ENCODE peak calls at places on chromosomes 13 and 19, in ten cellular contexts. Z is A549; G is adipocyte; F is coronary artery; U is iris pigment epithelial cell; P is CD8-positive, alpha-beta T cell; S is AG20443; L is GM04504; D is amniotic stem cell; J is activated CD4-positive, alpha-beta T cell treated with anti-CD3 and anti-CD28 coated beads, Interleukin-2, amount 50 U/mL, for 24 hours. Q is an unnamed sample.

GRCh38 chr19:29687244-29687896 is 22.1 kb downstream of the PLEKHF1 start:
- DNase-seq in Z (peak), G (peak), F (no peak), U (peak), P (no peak), S (peak), L (peak), D (peak), J (peak), Q (no peak)

GRCh38 chr13:43229506-43229905 is 206.1 kb downstream of the DNAJC15 start:
- DNase-seq in Z (peak), G (no peak), F (no peak), U (peak), P (no peak), S (peak), L (peak), D (no peak), J (no peak), Q (no peak)

GRCh38 chr19:51702754-51703654 is 9.9 kb downstream of the SPACA6 start:
- DNase-seq in Z (no peak), G (no peak), F (no peak), U (no peak), P (no peak), S (no peak), L (no peak), D (no peak), J (no peak), Q (no peak)

GRCh38 chr19:44753932-44754742 is 5.6 kb downstream of the BCL3 start:
- DNase-seq in Z (peak), G (peak), F (peak), U (peak), P (peak), S (peak), L (peak), D (no peak), J (peak), Q (no peak)

GRCh38 chr19:18342090-18342632 is 1.8 kb downstream of the PGPEP1 start:
- DNase-seq in Z (no peak), G (no peak), F (no peak), U (no peak), P (no peak), S (peak), L (no peak), D (no peak), J (no peak), Q (no peak)

GRCh38 chr13:45851171-45851889 is at the start of gene SIAH3:
- DNase-seq in Z (peak), G (peak), F (no peak), U (peak), P (peak), S (peak), L (no peak), D (no peak), J (peak), Q (no peak)

GRCh38 chr19:11018179-11018578 is 57.3 kb downstream of the SMARCA4 start:
- DNase-seq in Z (no peak), G (no peak), F (no peak), U (no peak), P (no peak), S (no peak), L (no peak), D (no peak), J (no peak), Q (peak)

GRCh38 chr13:92658293-92658692 is 568.3 kb upstream of the GPC6 start:
- DNase-seq in Z (no peak), G (no peak), F (no peak), U (no peak), P (no peak), S (no peak), L (no peak), D (no peak), J (no peak), Q (no peak)

GRCh38 chr13:94656766-94657165 is 55.1 kb downstream of the GPR180 start:
- DNase-seq in Z (peak), G (peak), F (no peak), U (peak), P (no peak), S (peak), L (peak), D (peak), J (no peak), Q (peak)

GRCh38 chr19:47719047-47719885 is 6.0 kb downstream of the EHD2 start:
- DNase-seq in Z (peak), G (peak), F (peak), U (peak), P (no peak), S (peak), L (peak), D (peak), J (no peak), Q (peak)

GRCh38 chr13:108269601-108270328 is at the start of gene TNFSF13B:
- DNase-seq in Z (peak), G (peak), F (peak), U (peak), P (peak), S (peak), L (peak), D (peak), J (peak), Q (no peak)

GRCh38 chr13:106533940-106534843 is 1.3 kb downstream of the EFNB2 start:
- DNase-seq in Z (no peak), G (peak), F (peak), U (peak), P (peak), S (peak), L (no peak), D (peak), J (no peak), Q (no peak)

GRCh38 chr13:26985285-26985878 is 186.2 kb downstream of the USP12 start:
- DNase-seq in Z (peak), G (peak), F (no peak), U (peak), P (peak), S (peak), L (peak), D (peak), J (peak), Q (peak)

GRCh38 chr19:54431255-54431838 is 16.1 kb downstream of the TTYH1 start:
- DNase-seq in Z (peak), G (no peak), F (no peak), U (peak), P (no peak), S (no peak), L (no peak), D (no peak), J (no peak), Q (peak)

GRCh38 chr13:39603424-39603947 is 493 bp upstream of the LHFPL6 start:
- DNase-seq in Z (peak), G (no peak), F (no peak), U (peak), P (no peak), S (peak), L (no peak), D (no peak), J (peak), Q (no peak)

GRCh38 chr13:29524641-29525040 is 70.8 kb downstream of the SLC7A1 start:
- DNase-seq in Z (no peak), G (no peak), F (no peak), U (no peak), P (no peak), S (no peak), L (no peak), D (no peak), J (no peak), Q (no peak)

GRCh38 chr13:73657821-73658540 is 476.2 kb downstream of the KLF12 start:
- DNase-seq in Z (no peak), G (peak), F (no peak), U (peak), P (no peak), S (peak), L (no peak), D (no peak), J (no peak), Q (no peak)

GRCh38 chr19:20359933-20360720 is 193.1 kb downstream of the ZNF486 start:
- DNase-seq in Z (no peak), G (no peak), F (no peak), U (no peak), P (no peak), S (no peak), L (no peak), D (no peak), J (no peak), Q (no peak)

GRCh38 chr13:80313668-80314278 is 27.2 kb downstream of the SPRY2 start:
- DNase-seq in Z (peak), G (no peak), F (no peak), U (no peak), P (no peak), S (no peak), L (no peak), D (no peak), J (no peak), Q (no peak)

GRCh38 chr13:42277618-42278276 is 5.8 kb downstream of the AKAP11 start:
- DNase-seq in Z (no peak), G (no peak), F (no peak), U (peak), P (no peak), S (no peak), L (no peak), D (no peak), J (no peak), Q (no peak)

GRCh38 chr13:107473255-107473654 is 742.1 kb downstream of the LIG4 start:
- DNase-seq in Z (no peak), G (no peak), F (no peak), U (no peak), P (no peak), S (no peak), L (no peak), D (no peak), J (no peak), Q (no peak)

GRCh38 chr19:14563989-14564650 is 7.7 kb downstream of the NDUFB7 start:
- DNase-seq in Z (peak), G (no peak), F (no peak), U (peak), P (peak), S (peak), L (no peak), D (no peak), J (peak), Q (no peak)

GRCh38 chr19:7888145-7888825 is at the start of gene LRRC8E:
- DNase-seq in Z (peak), G (peak), F (no peak), U (peak), P (peak), S (peak), L (peak), D (peak), J (no peak), Q (no peak)

GRCh38 chr19:19405919-19406877 is 723 bp downstream of the GATAD2A start:
- DNase-seq in Z (peak), G (peak), F (peak), U (peak), P (peak), S (peak), L (peak), D (no peak), J (no peak), Q (no peak)

GRCh38 chr19:46984077-46985010 is 35.3 kb upstream of the NPAS1 start:
- DNase-seq in Z (peak), G (peak), F (no peak), U (peak), P (no peak), S (peak), L (peak), D (no peak), J (no peak), Q (peak)

GRCh38 chr19:38209671-38210457 is 14.2 kb downstream of the DPF1 start:
- DNase-seq in Z (no peak), G (peak), F (no peak), U (peak), P (no peak), S (peak), L (no peak), D (no peak), J (no peak), Q (no peak)

GRCh38 chr19:1882089-1882785 is 3.1 kb downstream of the ABHD17A start:
- DNase-seq in Z (no peak), G (no peak), F (no peak), U (no peak), P (peak), S (no peak), L (no peak), D (no peak), J (no peak), Q (no peak)

GRCh38 chr13:26449063-26449848 is 108.2 kb upstream of the WASF3 start:
- DNase-seq in Z (no peak), G (no peak), F (no peak), U (no peak), P (no peak), S (no peak), L (no peak), D (no peak), J (no peak), Q (no peak)

GRCh38 chr13:61084983-61085382 is 330.7 kb downstream of the PCDH20 start:
- DNase-seq in Z (no peak), G (peak), F (no peak), U (peak), P (no peak), S (no peak), L (no peak), D (peak), J (no peak), Q (no peak)

GRCh38 chr19:45468159-45468651 is 409 bp downstream of the FOSB start:
- DNase-seq in Z (no peak), G (no peak), F (peak), U (peak), P (peak), S (peak), L (no peak), D (no peak), J (no peak), Q (no peak)

GRCh38 chr19:54151362-54152035 is 8.0 kb downstream of the LENG1 start:
- DNase-seq in Z (no peak), G (no peak), F (no peak), U (no peak), P (no peak), S (no peak), L (no peak), D (no peak), J (no peak), Q (no peak)

GRCh38 chr19:27694361-27695055 is 1518.4 kb downstream of the UQCRFS1 start:
- DNase-seq in Z (no peak), G (no peak), F (peak), U (no peak), P (no peak), S (no peak), L (no peak), D (no peak), J (no peak), Q (no peak)

GRCh38 chr19:3243851-3244700 is 19.6 kb downstream of the CELF5 start:
- DNase-seq in Z (peak), G (peak), F (no peak), U (peak), P (peak), S (peak), L (peak), D (no peak), J (peak), Q (peak)

GRCh38 chr13:90382425-90382824 is 965.1 kb upstream of the MIR17HG start:
- DNase-seq in Z (no peak), G (no peak), F (no peak), U (no peak), P (no peak), S (no peak), L (no peak), D (no peak), J (no peak), Q (no peak)

GRCh38 chr13:94660695-94661324 is 51.5 kb downstream of the SOX21 start:
- DNase-seq in Z (peak), G (peak), F (no peak), U (peak), P (no peak), S (peak), L (no peak), D (peak), J (no peak), Q (no peak)

GRCh38 chr19:47417746-47418594 is 1.4 kb downstream of the MEIS3 start:
- DNase-seq in Z (no peak), G (peak), F (no peak), U (peak), P (no peak), S (no peak), L (no peak), D (no peak), J (no peak), Q (no peak)

Q was measured in epithelial cell of prostate.